ENCODE peak calls at places on chromosomes 5 and 9, in five cellular contexts. Z, P, Q, M and V are unnamed samples.

GRCh38 chr5:82861705-82862104 is 215.5 kb downstream of the TMEM167A start:
- DNase-seq in Z (peak), Q (peak), P (no peak), M (no peak), V (no peak)

GRCh38 chr5:96657068-96657467 is 5.1 kb upstream of the CAST start:
- DNase-seq in Q (no peak), P (peak), M (peak), Z (peak), V (peak)

GRCh38 chr9:91817493-91818225 is 132.4 kb downstream of the ROR2 start:
- DNase-seq in M (no peak), Q (no peak), P (no peak), Z (peak), V (no peak)

GRCh38 chr9:86202338-86202882 is 57.0 kb downstream of the C9orf153 start:
- DNase-seq in Z (peak), P (no peak), Q (peak), M (peak), V (no peak)

GRCh38 chr9:89807682-89808075 is 202.9 kb downstream of the GADD45G start:
- DNase-seq in P (no peak), Z (no peak), Q (no peak), M (no peak), V (no peak)

GRCh38 chr5:116990010-116990409 is 415.4 kb upstream of the SEMA6A start:
- DNase-seq in M (no peak), P (no peak), Q (peak), Z (no peak), V (no peak)

GRCh38 chr5:58717303-58718012 is 134.6 kb downstream of the RAB3C start:
- DNase-seq in Z (no peak), Q (no peak), M (no peak), P (no peak), V (no peak)

GRCh38 chr5:114418546-114419388 is 56.9 kb downstream of the KCNN2 start:
- DNase-seq in P (no peak), Q (no peak), M (no peak), Z (no peak), V (no peak)

GRCh38 chr5:81315336-81315735 is 13.9 kb downstream of the ZCCHC9 start:
- DNase-seq in Z (peak), P (no peak), Q (no peak), M (no peak), V (no peak)

GRCh38 chr5:174816858-174817257 is 92.5 kb downstream of the MSX2 start:
- DNase-seq in M (no peak), Z (peak), P (no peak), Q (no peak), V (no peak)

GRCh38 chr5:64958757-64959391 is 190.1 kb downstream of the CWC27 start:
- DNase-seq in Z (peak), M (no peak), Q (peak), P (no peak), V (no peak)

GRCh38 chr9:114035221-114035844 is 42.8 kb downstream of the AMBP start:
- DNase-seq in M (no peak), Q (peak), P (no peak), Z (no peak), V (no peak)

GRCh38 chr9:128420060-128420650 is 502 bp upstream of the CERCAM start:
- DNase-seq in Q (peak), P (peak), M (peak), Z (peak), V (no peak)

GRCh38 chr5:177471610-177472356 is 1.7 kb downstream of the DBN1 start:
- DNase-seq in Q (no peak), M (no peak), P (no peak), Z (peak), V (no peak)

GRCh38 chr9:36818965-36819870 is 214.8 kb downstream of the PAX5 start:
- DNase-seq in P (no peak), Q (peak), M (no peak), Z (no peak), V (no peak)

GRCh38 chr9:18185196-18185595 is 288.8 kb upstream of the ADAMTSL1 start:
- DNase-seq in M (no peak), P (no peak), Q (no peak), Z (no peak), V (peak)

GRCh38 chr5:139690385-139691274 is 42.5 kb downstream of the CXXC5 start:
- DNase-seq in Z (peak), M (no peak), Q (no peak), P (no peak), V (no peak)

GRCh38 chr9:16458696-16459420 is 411.6 kb downstream of the BNC2 start:
- DNase-seq in Z (peak), Q (no peak), P (no peak), M (no peak), V (peak)

GRCh38 chr9:26551971-26552370 is 340.6 kb downstream of the CAAP1 start:
- DNase-seq in P (no peak), Q (peak), Z (no peak), M (no peak), V (no peak)

GRCh38 chr5:88108490-88109279 is 160.0 kb downstream of the TMEM161B start:
- DNase-seq in Z (no peak), Q (peak), P (no peak), M (no peak), V (no peak)

GRCh38 chr9:101226161-101226560 is 158.6 kb downstream of the BAAT start:
- DNase-seq in Q (peak), Z (no peak), P (no peak), M (no peak), V (no peak)